ENCODE peak calls at places on chromosomes 4 and X, in eight cellular contexts. X, Q, S, F, H, A, K and Y are unnamed samples.

GRCh38 chr4:109162759-109163158 is 139.7 kb downstream of the COL25A1 start:
- DNase-seq in S (no peak), Q (no peak), X (no peak), K (no peak), F (no peak), H (no peak), A (no peak), Y (no peak)

GRCh38 chr4:8744083-8744805 is 127.4 kb downstream of the HMX1 start:
- DNase-seq in K (no peak), S (no peak), H (no peak), F (no peak), X (no peak), Q (peak; percentile 56), A (peak; percentile 38), Y (no peak)

GRCh38 chrX:47854474-47854873 is 17.8 kb downstream of the ZNF81 start:
- DNase-seq in S (peak; percentile 57), Q (no peak), X (peak; percentile 45), K (no peak), H (no peak), F (peak; percentile 4), A (peak; percentile 34), Y (peak; percentile 21)

GRCh38 chr4:94678896-94679295 is 78.9 kb upstream of the BMPR1B start:
- DNase-seq in K (no peak), Q (no peak), X (no peak), A (no peak), H (no peak), S (no peak), F (no peak), Y (no peak)

GRCh38 chr4:183924362-183925044 is 19.4 kb downstream of the STOX2 start:
- DNase-seq in F (no peak), S (no peak), X (no peak), H (no peak), Q (no peak), K (no peak), A (no peak), Y (no peak)

GRCh38 chr4:82780398-82781231 is 18.0 kb downstream of the SCD5 start:
- DNase-seq in F (no peak), A (peak; percentile 29), Q (peak; percentile 78), H (no peak), S (no peak), X (peak; percentile 93), K (peak; percentile 50), Y (peak; percentile 49)

GRCh38 chr4:151436093-151436518 is 27.1 kb downstream of the FHIP1A start:
- DNase-seq in H (no peak), Q (no peak), F (no peak), S (no peak), A (no peak), K (no peak), X (no peak), Y (no peak)

GRCh38 chrX:107448625-107449468 is 605 bp upstream of the FRMPD3 start:
- DNase-seq in A (peak; percentile 81), X (peak; percentile 43), F (no peak), H (no peak), Q (no peak), S (peak; percentile 26), K (no peak), Y (no peak)

GRCh38 chr4:39097290-39097689 is 35.3 kb downstream of the KLHL5 start:
- DNase-seq in H (no peak), S (no peak), F (no peak), X (no peak), Q (no peak), K (no peak), A (no peak), Y (no peak)

GRCh38 chr4:77493829-77494551 is 111.6 kb upstream of the CXCL13 start:
- DNase-seq in A (no peak), X (no peak), F (no peak), S (no peak), Q (no peak), K (no peak), H (no peak), Y (no peak)

GRCh38 chr4:145216532-145216931 is 36.1 kb upstream of the OTUD4 start:
- DNase-seq in Q (no peak), A (no peak), X (no peak), F (no peak), K (no peak), H (no peak), S (no peak), Y (no peak)

GRCh38 chr4:89915937-89916336 is 21.3 kb downstream of the MMRN1 start:
- DNase-seq in H (no peak), A (no peak), X (no peak), K (no peak), Q (no peak), F (no peak), S (no peak), Y (no peak)

GRCh38 chrX:1112321-1112720 is 100.1 kb downstream of the CRLF2 start:
- DNase-seq in S (no peak), A (no peak), Q (no peak), X (no peak), K (no peak), H (no peak), F (no peak), Y (no peak)

GRCh38 chrX:134172588-134173259 is 64.3 kb upstream of the CCDC160 start:
- DNase-seq in F (no peak), S (peak; percentile 64), K (no peak), A (no peak), X (peak; percentile 62), Q (peak; percentile 61), H (peak; percentile 16), Y (no peak)

GRCh38 chr4:38381788-38382187 is 282.2 kb upstream of the KLF3 start:
- DNase-seq in X (peak; percentile 84), K (no peak), S (no peak), Q (no peak), F (no peak), A (no peak), H (no peak), Y (peak; percentile 41)

GRCh38 chrX:119726900-119727555 is 31.4 kb upstream of the SOWAHD start:
- DNase-seq in H (no peak), A (no peak), F (no peak), Q (no peak), K (no peak), X (no peak), S (peak; percentile 20), Y (no peak)

GRCh38 chr4:126939401-126939800 is 693.4 kb upstream of the INTU start:
- DNase-seq in A (no peak), H (no peak), F (no peak), S (no peak), Q (no peak), K (no peak), X (no peak), Y (no peak)